ENCODE peak calls at places on chromosome X, in eight cellular contexts. D is HCT116, T is breast epithelium, M is tibial nerve, V is spleen, J is suprapubic skin, G is right lobe of liver, S is transverse colon. Y is an unnamed sample. For H3K27me3, the result is how much of the 10 kb centered on the place peaks cover.

GRCh38 chrX:136823175-136823574 is 42.4 kb upstream of the ARHGEF6 start:
- DNase-seq in D (no peak), S (no peak), T (no peak), J (no peak), G (no peak), V (no peak), M (no peak), Y (no peak)

GRCh38 chrX:112147206-112147605 is 64.6 kb upstream of the TRPC5 start:
- DNase-seq in G (no peak), S (no peak), D (no peak), M (no peak), V (no peak), J (no peak), T (no peak), Y (no peak)

GRCh38 chrX:126164689-126165400 is 1.2 kb downstream of the DCAF12L2 start:
- DNase-seq in V (peak), G (no peak), S (no peak), T (no peak), D (no peak), M (no peak), J (no peak), Y (peak)

GRCh38 chrX:41445781-41446358 is 1.3 kb upstream of the NYX start:
- DNase-seq in J (no peak), M (no peak), V (no peak), G (no peak), S (no peak), D (no peak), T (no peak), Y (no peak)

GRCh38 chrX:123626962-123627361 is 105.9 kb downstream of the THOC2 start:
- DNase-seq in G (no peak), T (no peak), M (no peak), D (no peak), S (no peak), V (no peak), J (no peak), Y (no peak)

GRCh38 chrX:101619336-101619735 is 1.5 kb upstream of the ARMCX6 start:
- DNase-seq in M (no peak), V (no peak), S (no peak), J (no peak), T (no peak), D (no peak), G (no peak), Y (no peak)

GRCh38 chrX:70998402-70999027 is 67.6 kb upstream of the SLC7A3 start:
- DNase-seq in G (no peak), D (no peak), T (no peak), J (no peak), V (no peak), S (no peak), M (no peak), Y (peak)

GRCh38 chrX:64437665-64438064 is 42.4 kb upstream of the MTMR8 start:
- DNase-seq in S (no peak), J (no peak), T (no peak), G (no peak), D (no peak), M (no peak), V (no peak), Y (no peak)

GRCh38 chrX:129000797-129001196 is 522.5 kb downstream of the SMARCA1 start:
- DNase-seq in S (no peak), V (no peak), D (no peak), T (no peak), J (no peak), G (no peak), M (no peak), Y (no peak)

GRCh38 chrX:29662101-29662500 is 553.3 kb upstream of the MAGEB2 start:
- DNase-seq in G (no peak), M (no peak), J (no peak), T (no peak), D (no peak), S (no peak), V (no peak), Y (no peak)

GRCh38 chrX:2705036-2705435 is 13.9 kb downstream of the CD99 start:
- DNase-seq in V (peak), T (no peak), G (no peak), S (no peak), M (no peak), D (no peak), J (no peak), Y (peak)

GRCh38 chrX:14712096-14712495 is 160.8 kb downstream of the FANCB start:
- DNase-seq in G (no peak), T (no peak), V (no peak), D (no peak), M (no peak), J (no peak), S (no peak), Y (no peak)

GRCh38 chrX:31287861-31288260 is 216.0 kb upstream of the FTHL17 start:
- DNase-seq in G (no peak), S (no peak), T (no peak), M (no peak), V (no peak), J (no peak), D (no peak), Y (no peak)

GRCh38 chrX:86061407-86061806 is 14.0 kb upstream of the CHM start:
- DNase-seq in M (no peak), J (no peak), D (no peak), T (no peak), G (no peak), V (no peak), S (no peak), Y (no peak)

GRCh38 chrX:151723156-151723760 is 7.4 kb downstream of the FATE1 start:
- DNase-seq in J (peak), G (peak), T (no peak), D (no peak), S (no peak), M (no peak), V (peak), Y (no peak)

GRCh38 chrX:51614353-51614752 is 4.4 kb downstream of the CENPVL3 start:
- DNase-seq in T (no peak), S (no peak), J (no peak), G (no peak), D (peak), V (no peak), M (no peak), Y (no peak)

GRCh38 chrX:131895002-131895401 is 128.1 kb upstream of the STK26 start:
- DNase-seq in S (no peak), D (no peak), V (no peak), J (no peak), G (no peak), T (no peak), M (no peak), Y (no peak)

GRCh38 chrX:30489323-30489722 is 88.2 kb downstream of the TASL start:
- DNase-seq in T (no peak), S (no peak), J (no peak), V (no peak), M (no peak), D (peak), G (no peak), Y (no peak)

GRCh38 chrX:110316351-110317078 is 1.4 kb downstream of the AMMECR1 start:
- DNase-seq in J (no peak), M (no peak), G (no peak), V (no peak), S (no peak), T (no peak), D (no peak), Y (no peak)

GRCh38 chrX:100710816-100711215 is 21.1 kb downstream of the SYTL4 start:
- DNase-seq in S (no peak), M (no peak), J (no peak), T (no peak), D (no peak), V (no peak), G (no peak), Y (no peak)

GRCh38 chrX:145405012-145405411 is 157.7 kb downstream of the SPANXN1 start:
- DNase-seq in J (no peak), V (no peak), T (no peak), S (no peak), G (no peak), D (peak), M (no peak), Y (no peak)

GRCh38 chrX:1598876-1599790 is 7.7 kb downstream of the AKAP17A start:
- DNase-seq in J (no peak), T (no peak), G (no peak), M (peak), V (peak), S (no peak), D (no peak), Y (no peak)

GRCh38 chrX:68421651-68422050 is 11.6 kb downstream of the OPHN1 start:
- DNase-seq in M (no peak), G (no peak), D (no peak), T (no peak), V (no peak), S (no peak), J (no peak), Y (no peak)

GRCh38 chrX:24391843-24392242 is 31.4 kb downstream of the SUPT20HL1 start:
- DNase-seq in J (no peak), D (no peak), V (no peak), S (no peak), T (no peak), M (no peak), G (no peak), Y (no peak)

GRCh38 chrX:24259544-24260240 is 54.2 kb downstream of the SUPT20HL2 start:
- DNase-seq in G (no peak), D (peak), S (peak), M (no peak), V (no peak), T (no peak), J (no peak), Y (no peak)

GRCh38 chrX:126994011-126994410 is 174.5 kb downstream of the PRR32 start:
- DNase-seq in G (no peak), D (no peak), S (no peak), T (no peak), J (no peak), M (no peak), V (no peak), Y (no peak)

DNA sequence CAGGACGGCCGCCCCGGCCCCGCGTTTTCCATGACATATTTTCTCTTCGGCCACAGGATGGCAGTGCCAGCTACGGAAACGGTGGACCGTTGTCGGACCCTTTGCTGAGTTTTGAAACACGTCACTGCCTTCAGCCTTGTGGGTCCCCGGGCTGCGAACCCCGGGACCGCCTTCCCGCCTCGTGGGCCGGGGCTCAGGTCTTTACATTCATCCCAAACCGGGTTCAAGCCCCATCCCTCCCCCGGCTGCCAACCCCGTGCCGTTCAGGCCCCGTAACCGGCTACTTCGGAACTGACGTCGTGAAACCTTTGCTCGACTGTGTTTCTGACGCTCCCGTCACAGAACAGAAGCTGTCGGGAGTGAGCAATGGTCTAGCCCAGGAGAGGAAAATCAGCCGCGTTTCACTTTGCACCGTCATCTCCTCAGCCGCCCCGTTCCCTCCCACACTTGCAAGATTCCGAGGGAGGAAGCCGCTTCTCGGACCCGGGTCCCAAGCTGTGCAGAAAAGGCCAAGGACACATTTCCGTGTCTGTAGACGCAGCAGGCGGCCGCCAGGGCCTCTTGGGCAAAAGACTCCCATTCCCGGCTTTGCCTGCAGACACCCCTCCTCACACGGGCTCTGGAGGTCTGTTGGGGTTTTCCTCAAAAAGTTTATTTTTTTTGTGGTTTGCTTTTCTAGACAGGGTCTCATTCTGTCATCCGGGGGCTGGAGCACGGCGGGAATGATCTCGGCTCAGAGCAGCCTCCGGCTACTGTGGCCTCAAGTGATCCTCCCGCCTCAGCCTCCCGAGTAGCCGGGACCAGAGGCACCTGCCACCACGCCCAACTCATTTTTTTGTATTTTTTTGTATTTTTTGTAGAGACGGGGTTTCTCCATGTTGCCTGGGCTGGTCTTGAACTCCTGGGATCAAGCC is 41.4 kb upstream of the PPP2R3B start:
- DNase-seq in D (no peak), V (no peak), T (no peak), G (no peak), M (no peak), J (no peak), S (no peak), Y (no peak)
- TF ChIP-seq CTCF in D (peak), V (no peak), T (no peak), G (no peak), M (no peak), J (no peak), S (no peak), Y (no peak)

DNA sequence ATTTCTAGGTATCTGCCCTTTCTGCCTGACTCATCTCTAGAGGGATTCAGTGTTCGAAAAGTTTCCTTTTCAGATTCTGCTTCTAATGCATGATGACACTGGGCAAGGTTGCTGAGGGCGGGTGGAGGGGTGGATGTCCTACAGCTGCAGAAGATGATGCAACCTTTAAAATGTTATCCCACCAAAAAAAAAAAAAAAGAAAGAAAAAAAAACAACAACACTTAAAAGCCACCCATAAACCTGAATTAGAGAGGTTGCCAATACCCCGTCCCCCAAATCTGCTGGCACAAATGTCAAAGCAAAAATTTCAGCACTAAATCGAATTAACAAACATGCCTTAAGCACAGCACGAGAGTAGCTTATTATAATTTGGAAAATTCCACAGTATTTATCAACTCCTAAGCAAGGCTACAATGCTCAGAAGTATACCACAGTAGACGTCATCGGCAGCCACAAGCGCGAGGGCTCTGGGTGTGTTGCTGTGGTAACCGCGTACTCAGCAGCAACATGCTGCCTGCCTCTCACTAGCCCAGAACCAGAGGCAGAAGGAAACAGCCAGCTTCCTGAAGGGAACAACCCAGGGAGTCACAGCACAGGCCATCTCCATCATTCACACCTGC is 167.5 kb upstream of the MAP3K15 start:
- DNase-seq in S (peak), J (peak), D (no peak), G (peak), M (peak), V (peak), T (no peak), Y (peak)
- TF ChIP-seq POLR2A in S (no peak), J (no peak), D (no peak), G (no peak), M (no peak), V (no peak), T (no peak), Y (no peak)

DNA sequence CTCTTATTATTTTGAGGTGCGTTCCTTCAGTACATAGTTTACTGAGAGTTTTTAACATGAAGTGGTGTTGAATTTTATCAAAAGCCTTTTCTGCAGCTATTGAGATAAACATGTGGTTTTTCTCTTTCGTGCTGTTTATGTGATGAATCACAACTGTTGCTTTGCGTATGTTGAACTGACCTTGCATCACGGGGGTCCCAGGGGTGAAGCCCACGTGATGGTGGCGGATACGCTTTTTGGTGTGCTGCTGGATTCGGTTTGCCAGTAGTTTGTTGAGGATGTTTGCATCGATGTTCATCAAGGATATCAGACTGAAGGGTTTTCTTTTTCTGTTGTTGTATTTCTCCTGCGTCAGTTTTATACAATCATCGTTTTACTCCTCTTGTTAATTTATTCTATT is 4.6 kb upstream of the H2BW1 start:
- DNase-seq in S (no peak), J (no peak), D (no peak), G (no peak), T (no peak), V (no peak), M (no peak), Y (no peak)
- H3K27me3 ChIP-seq in S (under half), J (under half), D (under half), G (under half), T (under half), V (under half), M (under half), Y (under half)

DNA sequence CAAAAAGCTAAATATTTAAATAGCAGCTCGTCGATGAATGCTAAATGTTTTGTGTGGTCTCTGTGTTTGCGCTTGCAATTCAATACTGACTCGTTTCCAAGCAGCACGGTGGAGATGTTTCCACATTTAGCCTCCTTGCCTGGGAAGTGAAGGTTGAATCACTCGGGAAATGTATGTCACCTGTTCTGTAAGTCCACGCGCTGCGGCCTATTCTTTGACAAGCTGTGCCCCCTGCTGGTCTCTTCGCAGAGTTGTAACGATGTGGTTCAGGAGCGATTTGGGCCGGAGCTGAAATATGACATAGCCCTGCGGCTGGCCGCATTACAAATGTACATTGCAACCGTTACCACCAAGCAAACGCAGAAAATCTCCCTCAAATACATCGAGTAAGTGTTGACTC is 89.6 kb upstream of the PRPS2 start:
- DNase-seq in M (no peak), S (peak), J (no peak), G (no peak), V (no peak), D (peak), T (peak), Y (peak)
- TF ChIP-seq CTCF in M (no peak), S (peak), J (no peak), G (peak), V (no peak), D (peak), T (peak), Y (peak)

GRCh38 chrX:154365052-154365600 is 9.3 kb downstream of the FLNA start:
- DNase-seq in G (no peak), T (no peak), J (no peak), D (no peak), V (no peak), S (no peak), M (no peak), Y (no peak)
- TF ChIP-seq POLR2A in G (no peak), T (no peak), J (no peak), D (no peak), V (no peak), S (no peak), M (no peak), Y (no peak)